ENCODE peak calls at places on chromosomes 2 and 18, in five cellular contexts. Q is HCT116, F is HepG2, J is K562, H is GM12878. G is an unnamed sample.
A peak's percentile ranks its signal among the peaks of the same experiment; 100 is the strongest.

GRCh38 chr2:173037245-173038106 is 38.2 kb upstream of the MAP3K20 start:
- DNase-seq in H (no peak), Q (no peak), J (no peak), F (no peak), G (no peak)

GRCh38 chr2:166256902-166257301 is 118.8 kb downstream of the SCN9A start:
- DNase-seq in J (no peak), F (no peak), Q (no peak), H (no peak), G (no peak)

GRCh38 chr18:35580748-35581534 is 599 bp upstream of the GALNT1 start:
- DNase-seq in Q (no peak), J (peak; percentile 70), F (peak; percentile 23), H (no peak), G (peak; percentile 89)

GRCh38 chr18:72652990-72653593 is 109.0 kb upstream of the CBLN2 start:
- DNase-seq in F (peak; percentile 48), Q (no peak), J (peak; percentile 13), H (no peak), G (peak; percentile 61)

GRCh38 chr2:219727771-219728429 is 100.5 kb downstream of the SLC4A3 start:
- DNase-seq in J (no peak), H (no peak), Q (no peak), F (no peak), G (no peak)

GRCh38 chr2:66547113-66547512 is 112.2 kb downstream of the MEIS1 start:
- DNase-seq in H (no peak), F (no peak), Q (no peak), J (no peak), G (no peak)

GRCh38 chr2:218245214-218245613 is 15.6 kb upstream of the GPBAR1 start:
- DNase-seq in H (no peak), J (no peak), Q (no peak), F (peak; percentile 54), G (no peak)

GRCh38 chr18:22703883-22704626 is 229.1 kb upstream of the RBBP8 start:
- DNase-seq in Q (peak; percentile 52), H (no peak), J (peak; percentile 75), F (peak; percentile 48), G (peak; percentile 59)

GRCh38 chr2:46393865-46394264 is 85.5 kb upstream of the TMEM247 start:
- DNase-seq in H (no peak), Q (no peak), J (no peak), F (peak; percentile 34), G (peak; percentile 7)

GRCh38 chr2:217843353-217843752 is 159.4 kb downstream of the TNS1 start:
- DNase-seq in J (no peak), H (no peak), Q (no peak), F (no peak), G (no peak)

GRCh38 chr2:83471708-83472107 is 987.4 kb downstream of the SUCLG1 start:
- DNase-seq in H (no peak), F (no peak), Q (no peak), J (no peak), G (no peak)

GRCh38 chr18:42976869-42977268 is 138.6 kb downstream of the RIT2 start:
- DNase-seq in J (no peak), Q (no peak), H (peak; percentile 2), F (no peak), G (no peak)

GRCh38 chr2:207184348-207184747 is 18.6 kb upstream of the KLF7 start:
- DNase-seq in J (no peak), H (no peak), F (no peak), Q (no peak), G (no peak)

GRCh38 chr2:199810422-199811250 is 40.4 kb downstream of the FTCDNL1 start:
- DNase-seq in J (no peak), Q (no peak), F (no peak), H (no peak), G (no peak)
- TF ChIP-seq ZBTB33 in J (no peak), Q (no peak), F (no peak), H (no peak), G (no peak)

GRCh38 chr2:134782107-134782506 is 56.3 kb upstream of the ACMSD start:
- DNase-seq in F (no peak), J (no peak), Q (no peak), H (no peak), G (no peak)
- TF ChIP-seq ZBTB33 in F (no peak), J (no peak), Q (no peak), H (no peak), G (no peak)

DNA sequence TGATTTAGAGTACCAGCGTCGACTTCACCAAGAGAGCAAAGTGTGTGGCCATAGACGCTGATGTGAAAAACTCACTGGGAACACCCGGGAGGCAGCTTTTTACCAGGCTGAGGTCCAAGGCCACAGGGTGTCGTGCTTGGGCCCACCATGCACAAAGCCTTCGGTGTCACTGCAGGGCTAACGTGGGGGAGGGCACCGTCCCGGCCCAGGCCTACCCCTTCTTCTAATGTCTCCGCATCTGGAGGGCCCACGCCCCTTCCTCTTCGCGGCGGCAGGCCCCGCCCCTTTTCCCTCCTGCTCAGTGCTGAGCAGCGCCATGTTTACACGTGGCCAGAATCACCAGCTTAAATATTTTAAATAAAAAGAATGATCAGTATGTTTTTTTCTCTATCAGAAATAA is 296.9 kb upstream of the HDAC4 start:
- DNase-seq in J (peak; percentile 41), F (no peak), Q (no peak), H (no peak), G (no peak)
- TF ChIP-seq ZBTB33 in J (no peak), F (no peak), Q (no peak), H (no peak), G (no peak)

GRCh38 chr2:238063414-238064189 is 2.8 kb downstream of the SCLY start:
- DNase-seq in H (no peak), Q (no peak), J (no peak), F (peak; percentile 39), G (no peak)
- TF ChIP-seq ZBTB33 in H (no peak), Q (no peak), J (no peak), F (peak; percentile 52), G (no peak)

DNA sequence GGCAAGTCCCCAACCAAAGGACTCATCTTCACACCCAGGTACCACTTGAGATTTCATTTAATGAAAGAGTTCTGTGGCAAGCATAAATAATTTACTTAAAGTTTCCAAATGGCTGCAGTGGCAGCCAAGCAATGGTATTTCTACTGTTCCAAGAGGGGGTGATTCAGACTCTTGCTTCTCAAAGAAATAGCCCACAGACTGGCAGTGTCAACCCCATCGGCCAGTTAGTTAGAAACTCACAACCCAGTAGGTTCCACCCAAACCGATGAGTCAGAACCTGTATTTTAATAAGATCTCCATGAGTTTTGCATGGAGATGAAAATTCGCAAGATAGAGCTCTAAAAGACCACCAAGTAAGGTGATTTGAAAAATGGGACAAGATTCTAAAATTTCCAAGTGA is 361.6 kb upstream of the ID2 start:
- DNase-seq in F (no peak), H (no peak), Q (no peak), J (no peak), G (no peak)
- TF ChIP-seq ZBTB33 in F (no peak), H (no peak), Q (no peak), J (no peak), G (no peak)

DNA sequence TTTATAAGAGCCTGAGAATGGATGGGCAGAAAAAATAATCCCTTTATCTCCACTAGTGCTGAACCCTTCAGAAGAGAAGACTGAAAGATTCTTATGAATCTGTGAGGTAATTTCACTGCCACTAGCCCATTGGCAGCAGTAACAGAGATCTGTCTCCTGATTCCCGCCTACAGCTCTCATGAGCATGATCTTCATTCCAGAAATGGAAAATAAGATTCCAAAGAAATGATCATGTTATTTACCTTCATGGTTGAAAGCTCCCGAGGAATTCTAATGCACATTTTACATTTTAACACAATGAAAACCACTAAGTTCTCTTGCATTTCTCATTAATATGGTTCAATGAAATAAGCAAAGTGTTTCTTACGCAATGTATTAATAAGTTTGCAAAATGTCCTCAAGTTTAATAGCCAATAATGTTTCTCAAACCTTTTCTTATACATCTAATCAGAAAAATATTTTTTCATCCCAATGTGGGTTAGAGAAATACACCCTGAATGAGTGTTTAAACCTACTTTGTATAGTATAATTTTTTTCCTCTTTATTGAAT is 905.6 kb downstream of the TMEM182 start:
- DNase-seq in Q (no peak), H (no peak), J (no peak), F (no peak), G (no peak)
- TF ChIP-seq ZBTB33 in Q (no peak), H (no peak), J (no peak), F (no peak), G (no peak)

GRCh38 chr2:26078939-26079338 is 45.1 kb downstream of the RAB10 start:
- DNase-seq in Q (no peak), J (no peak), F (no peak), H (no peak), G (no peak)

GRCh38 chr2:26075173-26075572 is 41.3 kb downstream of the RAB10 start:
- DNase-seq in J (peak; percentile 54), H (no peak), F (no peak), Q (no peak), G (no peak)

GRCh38 chr2:26077291-26077690 is 43.4 kb downstream of the RAB10 start:
- DNase-seq in Q (no peak), F (no peak), J (no peak), H (no peak), G (no peak)

GRCh38 chr2:26073830-26074229 is 39.9 kb downstream of the RAB10 start:
- DNase-seq in J (no peak), H (no peak), Q (no peak), F (peak; percentile 31), G (no peak)

GRCh38 chr2:26076001-26076587 is 42.2 kb downstream of the RAB10 start:
- DNase-seq in H (no peak), F (peak; percentile 30), J (no peak), Q (no peak), G (no peak)
- TF ChIP-seq ZBTB33 in H (no peak), F (no peak), J (no peak), Q (no peak), G (no peak)

DNA sequence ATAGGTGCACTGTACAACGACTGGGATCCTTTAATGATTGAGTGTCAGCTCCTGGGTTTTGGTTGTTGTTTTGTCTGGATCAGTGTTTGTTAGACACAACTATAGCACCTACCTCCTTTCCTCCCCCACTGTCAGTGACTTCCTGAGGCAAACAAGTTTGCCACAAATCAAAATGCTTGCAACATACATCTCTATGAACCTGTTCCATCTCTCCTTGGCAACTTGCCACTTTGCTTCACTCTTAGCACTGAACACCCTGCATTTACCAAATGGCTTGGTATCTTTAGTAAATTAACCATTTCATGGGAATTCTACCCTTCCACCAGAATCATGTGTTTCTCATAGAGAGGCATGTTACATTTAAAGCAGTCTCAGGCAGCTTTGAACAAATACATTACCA is 301.1 kb upstream of the TANK start:
- DNase-seq in F (no peak), H (no peak), Q (no peak), J (no peak), G (peak; percentile 8)
- TF ChIP-seq ZBTB33 in F (no peak), H (no peak), Q (no peak), J (no peak), G (no peak)